ENCODE peak calls at places on chromosomes 2 and 18, in six cellular contexts. S is AG08395, U is left lung, M is NCI-H226, V is mammary epithelial cell, L is iris pigment epithelial cell. W is an unnamed sample.

GRCh38 chr2:64393611-64394010 is 60.4 kb upstream of the LGALSL start:
- DNase-seq in S (no peak), U (no peak), M (no peak), V (no peak), L (no peak), W (no peak)

GRCh38 chr2:124961132-124961531 is 936.0 kb downstream of the CNTNAP5 start:
- DNase-seq in S (no peak), U (no peak), M (no peak), V (no peak), L (no peak), W (no peak)

GRCh38 chr18:6482198-6482977 is 67.7 kb upstream of the L3MBTL4 start:
- DNase-seq in S (peak), U (peak), M (peak), V (peak), L (peak), W (peak)

GRCh38 chr2:229601936-229602335 is 112.4 kb downstream of the DNER start:
- DNase-seq in S (no peak), U (no peak), M (no peak), V (no peak), L (no peak), W (no peak)

GRCh38 chr2:128661955-128662564 is 343.4 kb upstream of the HS6ST1 start:
- DNase-seq in S (no peak), U (no peak), M (no peak), V (no peak), L (no peak), W (no peak)

GRCh38 chr2:230203110-230203676 is 16.6 kb downstream of the SP110 start:
- DNase-seq in S (no peak), U (no peak), M (no peak), V (no peak), L (no peak), W (no peak)

GRCh38 chr2:75994759-75995158 is 284.0 kb upstream of the GCFC2 start:
- DNase-seq in S (no peak), U (no peak), M (no peak), V (no peak), L (no peak), W (no peak)

GRCh38 chr18:67805261-67805660 is 288.7 kb upstream of the DSEL start:
- DNase-seq in S (no peak), U (no peak), M (no peak), V (peak), L (no peak), W (no peak)

GRCh38 chr2:240364582-240364960 is 70.9 kb upstream of the GPC1 start:
- DNase-seq in S (no peak), U (no peak), M (no peak), V (no peak), L (no peak), W (no peak)

GRCh38 chr2:99974275-99974674 is 168.1 kb downstream of the AFF3 start:
- DNase-seq in S (no peak), U (no peak), M (peak), V (peak), L (peak), W (no peak)

GRCh38 chr2:191050640-191050987 is 36.6 kb upstream of the STAT1 start:
- DNase-seq in S (peak), U (no peak), M (peak), V (peak), L (peak), W (peak)

GRCh38 chr2:45681675-45682074 is 30.2 kb downstream of the PRKCE start:
- DNase-seq in S (peak), U (peak), M (peak), V (peak), L (peak), W (peak)

GRCh38 chr2:231917280-231918088 is 8.7 kb downstream of the NPPC start:
- DNase-seq in S (no peak), U (no peak), M (no peak), V (no peak), L (no peak), W (no peak)

GRCh38 chr2:217650716-217651360 is 352.0 kb downstream of the TNS1 start:
- DNase-seq in S (peak), U (no peak), M (peak), V (peak), L (peak), W (peak)

GRCh38 chr2:102686479-102687439 is 67.4 kb downstream of the SLC9A2 start:
- DNase-seq in S (no peak), U (no peak), M (no peak), V (no peak), L (no peak), W (no peak)

GRCh38 chr18:9615973-9616559 is 1.7 kb upstream of the PPP4R1 start:
- DNase-seq in S (no peak), U (no peak), M (no peak), V (peak), L (peak), W (no peak)

GRCh38 chr2:142755191-142755590 is 122.3 kb upstream of the KYNU start:
- DNase-seq in S (no peak), U (no peak), M (no peak), V (no peak), L (no peak), W (no peak)

GRCh38 chr18:46732201-46732600 is 24.7 kb downstream of the ST8SIA5 start:
- DNase-seq in S (no peak), U (no peak), M (no peak), V (no peak), L (no peak), W (no peak)

GRCh38 chr18:24913507-24914147 is 438.3 kb downstream of the ZNF521 start:
- DNase-seq in S (peak), U (no peak), M (no peak), V (no peak), L (no peak), W (no peak)

GRCh38 chr2:28401411-28401810 is 8.8 kb downstream of the FOSL2 start:
- DNase-seq in S (no peak), U (peak), M (no peak), V (no peak), L (no peak), W (no peak)

GRCh38 chr2:74278176-74278575 is 65.0 kb downstream of the SLC4A5 start:
- DNase-seq in S (no peak), U (no peak), M (no peak), V (no peak), L (no peak), W (no peak)

GRCh38 chr2:46296216-46296839 is 879 bp upstream of the EPAS1 start:
- DNase-seq in S (no peak), U (peak), M (no peak), V (no peak), L (no peak), W (no peak)

GRCh38 chr18:58254873-58255511 is 211.0 kb downstream of the NEDD4L start:
- DNase-seq in S (no peak), U (no peak), M (no peak), V (no peak), L (no peak), W (no peak)

GRCh38 chr2:209556354-209556961 is 132.6 kb downstream of the MAP2 start:
- DNase-seq in S (peak), U (no peak), M (no peak), V (peak), L (peak), W (peak)

GRCh38 chr18:79664525-79665125 is 15.0 kb upstream of the CTDP1 start:
- DNase-seq in S (peak), U (no peak), M (peak), V (peak), L (peak), W (peak)

GRCh38 chr2:216101109-216101508 is 8.0 kb upstream of the XRCC5 start:
- DNase-seq in S (no peak), U (no peak), M (no peak), V (no peak), L (no peak), W (no peak)

GRCh38 chr2:204892506-204893255 is 347.4 kb downstream of the PARD3B start:
- DNase-seq in S (peak), U (no peak), M (peak), V (peak), L (peak), W (no peak)

GRCh38 chr18:21112543-21113105 is 1.0 kb upstream of the ROCK1 start:
- DNase-seq in S (no peak), U (no peak), M (no peak), V (no peak), L (peak), W (no peak)

GRCh38 chr2:60604665-60605064 is 51.2 kb upstream of the BCL11A start:
- DNase-seq in S (no peak), U (no peak), M (no peak), V (no peak), L (no peak), W (no peak)

GRCh38 chr18:22900558-22901183 is 32.5 kb upstream of the RBBP8 start:
- DNase-seq in S (peak), U (no peak), M (no peak), V (no peak), L (no peak), W (no peak)